ENCODE peak calls at places on chromosomes 13 and 19, in six cellular contexts. H is dorsolateral prefrontal cortex, X is neural progenitor cell, J is tibial artery, K is A549, D is right atrium auricular region. A is an unnamed sample.

GRCh38 chr13:84648069-84648640 is 765.9 kb upstream of the SLITRK1 start:
- DNase-seq in H (no peak), X (no peak), J (no peak), K (no peak), D (no peak), A (no peak)

GRCh38 chr19:12626958-12627357 is 16.2 kb downstream of the ZNF791 start:
- DNase-seq in H (no peak), X (no peak), J (no peak), K (no peak), D (no peak), A (no peak)

GRCh38 chr13:99058527-99059495 is 80.9 kb upstream of the DOCK9 start:
- DNase-seq in H (no peak), X (no peak), J (no peak), K (no peak), D (no peak), A (peak)

GRCh38 chr13:78341032-78341431 is 262.3 kb downstream of the POU4F1 start:
- DNase-seq in H (no peak), X (no peak), J (no peak), K (no peak), D (no peak), A (no peak)

GRCh38 chr19:27974082-27974513 is 1238.9 kb downstream of the UQCRFS1 start:
- DNase-seq in H (peak), X (peak), J (no peak), K (peak), D (no peak), A (no peak)

GRCh38 chr13:43267916-43268315 is 244.5 kb downstream of the DNAJC15 start:
- DNase-seq in H (no peak), X (no peak), J (no peak), K (no peak), D (no peak), A (no peak)

GRCh38 chr13:36082396-36082795 is 48.8 kb downstream of the DCLK1 start:
- DNase-seq in H (no peak), X (no peak), J (no peak), K (no peak), D (no peak), A (no peak)

GRCh38 chr13:105087941-105088340 is 1447.5 kb downstream of the EFNB2 start:
- DNase-seq in H (no peak), X (no peak), J (no peak), K (no peak), D (no peak), A (no peak)

GRCh38 chr19:52428937-52429336 is at the start of gene ZNF534:
- DNase-seq in H (no peak), X (no peak), J (no peak), K (no peak), D (no peak), A (no peak)

DNA sequence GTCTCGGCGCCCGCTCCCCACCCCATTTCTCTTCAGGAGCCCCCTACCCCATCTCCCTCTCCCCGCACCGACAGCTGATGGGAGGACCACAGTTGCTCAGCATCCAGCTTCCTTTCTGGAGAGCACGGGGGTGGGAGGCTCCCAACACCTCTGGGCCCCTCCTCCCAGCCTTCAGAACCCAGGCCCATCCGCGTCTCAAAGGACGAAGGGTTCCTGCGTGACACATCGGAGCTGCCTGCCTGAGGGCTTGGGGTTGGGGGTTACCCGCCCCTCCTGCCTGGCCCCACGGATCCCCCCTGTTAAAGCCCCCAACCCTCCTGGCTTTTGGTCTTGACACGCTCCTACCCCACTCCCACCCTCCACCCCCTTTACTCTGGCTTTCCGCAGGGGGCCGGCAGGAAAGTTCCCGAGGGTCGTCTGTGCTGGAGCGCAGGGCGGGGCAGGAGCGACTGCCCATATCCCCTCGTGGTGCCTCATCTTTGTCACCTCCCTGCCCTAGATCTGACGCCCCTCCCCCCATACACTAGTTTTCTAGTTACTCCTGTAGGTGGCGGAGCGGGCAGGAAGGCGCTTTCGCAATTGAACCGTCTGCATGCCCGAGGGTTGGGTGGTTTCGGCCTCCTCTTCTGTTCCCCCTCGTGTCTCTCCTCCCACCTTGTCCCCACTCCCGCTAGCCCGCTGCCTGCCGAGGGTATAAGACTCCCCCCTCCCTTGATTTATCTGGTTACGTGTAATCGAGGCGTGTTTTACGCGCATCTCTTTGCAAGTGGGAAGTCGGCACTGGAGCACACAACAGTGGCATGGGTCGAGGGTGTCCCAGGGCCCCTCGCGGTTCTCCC is 922 bp downstream of the TRAPPC5 start:
- DNase-seq in H (peak), X (peak), J (peak), K (peak), D (peak), A (no peak)
- H3K27ac ChIP-seq in H (peak), X (no peak), J (peak), K (peak), D (peak), A (peak)

DNA sequence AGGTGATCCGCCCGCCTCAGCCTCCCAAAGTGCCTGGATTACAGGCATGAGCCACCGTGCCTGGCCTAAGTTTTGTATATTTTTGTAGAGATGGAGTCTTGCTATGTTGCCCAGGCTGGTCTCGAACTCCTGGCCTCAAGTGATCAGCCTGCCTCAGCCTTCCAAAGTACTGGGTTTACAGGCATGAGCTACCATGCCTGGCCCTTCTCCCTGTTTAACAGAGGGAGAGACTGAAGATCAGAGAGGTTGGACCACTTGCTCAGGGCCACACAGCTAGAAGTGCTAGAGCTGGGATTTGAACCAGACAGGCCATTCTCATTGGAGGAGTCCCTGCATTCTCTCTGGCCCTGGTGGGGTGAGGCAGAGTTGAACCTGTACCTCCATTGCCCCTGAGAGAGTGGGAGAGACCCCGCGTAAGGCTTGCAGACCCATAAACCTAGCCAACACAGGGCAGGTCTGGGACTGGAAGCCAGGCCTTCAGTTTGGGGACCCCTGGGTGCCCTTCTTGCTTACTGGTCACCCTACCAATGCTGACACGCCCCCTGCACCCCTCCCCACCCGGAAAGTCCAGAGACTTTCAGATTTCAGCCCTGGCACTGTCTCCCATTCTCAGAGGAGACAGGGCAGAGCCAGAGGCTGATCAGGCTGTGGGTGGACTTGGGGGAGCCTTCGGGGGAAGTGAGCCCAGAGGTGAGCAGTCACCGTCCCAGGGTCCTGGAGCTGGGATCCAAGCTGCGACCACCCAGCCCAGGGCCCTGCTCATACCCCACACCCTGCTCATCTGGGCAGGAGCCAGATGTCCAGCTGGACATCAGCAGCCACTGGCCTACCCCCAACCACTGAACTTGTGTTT is 13.3 kb downstream of the TTYH1 start:
- DNase-seq in H (no peak), X (no peak), J (no peak), K (no peak), D (no peak), A (no peak)
- H3K27ac ChIP-seq in H (peak), X (no peak), J (no peak), K (no peak), D (no peak), A (no peak)

DNA sequence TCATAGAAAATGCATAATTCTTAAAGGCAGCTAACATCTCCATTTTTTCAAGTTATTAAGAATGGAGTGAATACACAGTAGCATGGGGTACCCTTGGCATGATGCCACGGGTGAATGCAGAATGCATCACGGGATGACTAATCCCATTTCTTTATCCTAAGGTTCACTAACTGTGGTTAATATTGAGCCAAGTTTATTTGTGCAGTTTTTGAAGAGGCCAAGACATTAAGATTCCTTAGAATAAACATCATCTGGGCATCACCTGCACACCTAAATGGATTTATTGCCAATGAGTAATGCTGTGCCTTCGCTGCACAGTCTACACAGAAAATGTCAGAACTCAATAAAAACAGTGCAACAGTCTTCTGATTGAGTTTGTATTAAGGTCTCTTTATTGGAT is 333.1 kb downstream of the GPC6 start:
- DNase-seq in H (no peak), X (no peak), J (no peak), K (peak), D (no peak), A (no peak)
- H3K27ac ChIP-seq in H (no peak), X (no peak), J (no peak), K (no peak), D (no peak), A (no peak)

DNA sequence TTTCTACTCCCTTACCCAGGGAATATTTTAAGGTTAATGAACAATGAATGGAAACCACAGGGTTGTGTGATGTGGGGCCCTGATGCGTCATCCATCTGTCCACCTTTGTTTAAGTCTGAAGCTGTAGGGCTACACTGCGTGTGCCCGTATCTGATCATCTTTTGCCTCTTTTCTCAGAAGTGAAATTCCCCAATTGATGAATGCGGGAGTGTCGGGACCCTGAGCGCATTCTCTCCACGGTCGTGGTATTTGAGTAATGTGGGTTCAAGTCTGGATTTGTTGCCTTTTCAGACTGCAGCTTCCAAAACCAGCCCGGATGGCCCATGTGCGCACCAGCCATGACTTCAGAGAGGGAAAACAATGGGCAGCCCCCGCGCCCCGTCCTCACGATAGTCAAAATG is 112.3 kb downstream of the COL4A2 start:
- DNase-seq in H (no peak), X (no peak), J (no peak), K (peak), D (no peak), A (peak)
- H3K27ac ChIP-seq in H (peak), X (no peak), J (peak), K (peak), D (peak), A (no peak)

GRCh38 chr19:10639836-10640235 is 14.3 kb upstream of the ILF3 start:
- DNase-seq in H (no peak), X (no peak), J (no peak), K (no peak), D (no peak), A (no peak)
- H3K27ac ChIP-seq in H (no peak), X (no peak), J (no peak), K (no peak), D (no peak), A (no peak)

GRCh38 chr13:91667486-91667885 is 269.1 kb downstream of the GPC5 start:
- DNase-seq in H (no peak), X (no peak), J (no peak), K (no peak), D (no peak), A (no peak)

GRCh38 chr13:91661692-91662490 is 263.5 kb downstream of the GPC5 start:
- DNase-seq in H (no peak), X (no peak), J (no peak), K (no peak), D (no peak), A (no peak)

GRCh38 chr13:91668844-91669495 is 270.5 kb downstream of the GPC5 start:
- DNase-seq in H (no peak), X (no peak), J (no peak), K (no peak), D (no peak), A (no peak)

GRCh38 chr13:91659583-91660415 is 261.4 kb downstream of the GPC5 start:
- DNase-seq in H (no peak), X (no peak), J (no peak), K (no peak), D (no peak), A (no peak)

DNA sequence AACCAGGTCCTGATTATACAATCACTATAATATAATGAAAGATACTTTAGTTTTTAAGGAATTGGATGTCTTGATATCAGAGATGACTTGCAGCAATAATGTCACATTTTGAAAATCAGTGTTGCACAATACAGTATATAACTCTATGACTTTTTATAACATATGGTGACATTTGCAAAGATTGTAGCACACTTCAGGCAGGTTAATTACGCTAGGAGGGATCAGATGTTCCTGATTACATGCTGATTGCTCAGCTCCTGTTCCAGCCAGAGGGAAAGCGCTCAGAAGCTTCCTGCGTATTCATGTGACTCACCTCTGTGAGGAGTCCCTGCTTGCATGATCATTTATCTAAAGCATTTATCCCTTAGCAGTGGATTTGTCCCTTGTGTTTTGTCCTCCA is 265.6 kb downstream of the GPC5 start:
- DNase-seq in H (no peak), X (no peak), J (no peak), K (no peak), D (no peak), A (no peak)
- H3K27ac ChIP-seq in H (no peak), X (no peak), J (no peak), K (no peak), D (no peak), A (no peak)

GRCh38 chr13:111252449-111253124 is 67.9 kb upstream of the TEX29 start:
- DNase-seq in H (no peak), X (no peak), J (no peak), K (no peak), D (no peak), A (no peak)
- H3K27ac ChIP-seq in H (no peak), X (no peak), J (peak), K (no peak), D (peak), A (no peak)

GRCh38 chr13:95281258-95281602 is 20.0 kb downstream of the ABCC4 start:
- DNase-seq in H (no peak), X (no peak), J (no peak), K (no peak), D (no peak), A (no peak)

GRCh38 chr13:95276119-95276505 is 25.1 kb downstream of the ABCC4 start:
- DNase-seq in H (no peak), X (no peak), J (no peak), K (no peak), D (no peak), A (no peak)

GRCh38 chr13:95269756-95270155 is 31.5 kb downstream of the ABCC4 start:
- DNase-seq in H (no peak), X (no peak), J (no peak), K (no peak), D (no peak), A (no peak)

DNA sequence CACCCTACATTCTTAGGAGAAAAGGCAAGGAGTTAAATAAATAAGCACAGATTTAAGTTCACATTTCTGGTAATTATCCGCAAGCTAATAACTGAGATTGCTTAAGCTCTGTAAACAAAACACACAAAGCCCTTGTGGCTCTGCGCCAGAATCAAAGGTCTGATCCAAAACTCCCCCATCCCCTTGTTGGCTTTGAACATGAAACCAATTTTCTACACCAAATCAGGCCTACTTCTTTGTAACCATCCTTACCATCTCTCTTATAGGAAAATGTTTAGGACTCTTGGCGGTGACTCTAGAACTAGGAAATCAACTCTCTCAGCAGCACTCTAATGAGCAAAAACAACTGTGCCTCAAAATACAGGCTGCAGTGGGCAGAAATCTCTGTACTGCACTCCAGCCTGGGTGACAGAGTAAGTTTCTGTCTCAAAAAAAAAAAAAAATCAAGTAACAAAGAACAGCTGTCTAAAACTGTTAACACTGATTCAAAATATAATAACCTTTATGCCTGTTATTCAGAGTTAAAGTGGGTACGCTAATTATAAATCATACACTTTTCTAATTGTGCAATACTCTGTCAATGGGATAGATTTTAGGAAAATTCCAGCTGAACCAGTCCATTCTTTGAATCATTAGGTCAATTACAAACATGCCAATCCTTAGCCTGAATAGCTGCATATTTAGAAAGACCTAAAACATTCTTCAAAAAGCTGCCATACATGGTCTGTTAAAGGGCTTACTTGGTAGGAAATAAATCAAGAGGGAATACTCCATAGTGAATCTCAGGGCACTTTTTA is 25.7 kb downstream of the ABCC4 start:
- DNase-seq in H (no peak), X (no peak), J (no peak), K (no peak), D (no peak), A (no peak)
- H3K27ac ChIP-seq in H (no peak), X (no peak), J (no peak), K (peak), D (no peak), A (no peak)

GRCh38 chr19:46196410-46197124 is 33.0 kb upstream of the IGFL1 start:
- DNase-seq in H (no peak), X (no peak), J (no peak), K (no peak), D (no peak), A (no peak)
- H3K27ac ChIP-seq in H (no peak), X (no peak), J (no peak), K (peak), D (no peak), A (no peak)

GRCh38 chr13:113547248-113547971 is 37.1 kb upstream of the TFDP1 start:
- DNase-seq in H (peak), X (no peak), J (no peak), K (no peak), D (no peak), A (peak)
- H3K27ac ChIP-seq in H (no peak), X (no peak), J (no peak), K (no peak), D (peak), A (peak)